ENCODE peak calls at places on chromosomes 2 and 18, in five cellular contexts. L, Z, G, B and X are unnamed samples.

GRCh38 chr2:185291035-185291647 is 447.5 kb upstream of the FSIP2 start:
- DNase-seq in L (peak; percentile 54), Z (no peak), G (no peak), B (peak; percentile 54), X (no peak)

GRCh38 chr2:29878898-29879297 is 42.5 kb downstream of the ALK start:
- DNase-seq in L (no peak), Z (no peak), G (no peak), B (no peak), X (peak; percentile 58)

GRCh38 chr18:6521804-6522418 is 107.2 kb upstream of the L3MBTL4 start:
- DNase-seq in L (peak; percentile 50), Z (no peak), G (peak; percentile 50), B (peak; percentile 44), X (no peak)

GRCh38 chr2:218381916-218382366 is at the start of gene SLC11A1:
- DNase-seq in L (peak; percentile 32), Z (no peak), G (no peak), B (no peak), X (no peak)

GRCh38 chr2:199366406-199366805 is 91.3 kb downstream of the SATB2 start:
- DNase-seq in L (no peak), Z (no peak), G (no peak), B (no peak), X (no peak)

GRCh38 chr2:120316071-120316470 is 29.9 kb upstream of the INHBB start:
- DNase-seq in L (no peak), Z (no peak), G (no peak), B (no peak), X (no peak)

GRCh38 chr2:177180269-177181021 is 32.1 kb upstream of the HNRNPA3 start:
- DNase-seq in L (no peak), Z (no peak), G (no peak), B (no peak), X (no peak)

GRCh38 chr2:12091201-12091806 is 344.9 kb downstream of the LPIN1 start:
- DNase-seq in L (no peak), Z (no peak), G (no peak), B (no peak), X (no peak)

GRCh38 chr2:146837857-146838256 is 1007.0 kb upstream of the ACVR2A start:
- DNase-seq in L (no peak), Z (no peak), G (no peak), B (no peak), X (no peak)

GRCh38 chr18:840080-840408 is 28.0 kb upstream of the YES1 start:
- DNase-seq in L (no peak), Z (no peak), G (peak; percentile 36), B (no peak), X (no peak)

GRCh38 chr2:15198051-15198450 is 363.1 kb downstream of the NBAS start:
- DNase-seq in L (no peak), Z (no peak), G (no peak), B (no peak), X (no peak)

GRCh38 chr2:26292646-26293045 is 47.9 kb downstream of the HADHB start:
- DNase-seq in L (no peak), Z (no peak), G (no peak), B (no peak), X (no peak)

GRCh38 chr2:50118951-50119702 is 912.8 kb downstream of the NRXN1 start:
- DNase-seq in L (no peak), Z (no peak), G (no peak), B (no peak), X (no peak)

GRCh38 chr18:32877371-32877770 is 104.5 kb upstream of the KLHL14 start:
- DNase-seq in L (no peak), Z (no peak), G (no peak), B (no peak), X (no peak)

GRCh38 chr2:202014328-202015034 is 19.2 kb upstream of the FZD7 start:
- DNase-seq in L (no peak), Z (no peak), G (no peak), B (no peak), X (no peak)

GRCh38 chr2:202005272-202005887 is 28.3 kb upstream of the FZD7 start:
- DNase-seq in L (no peak), Z (no peak), G (no peak), B (no peak), X (no peak)

GRCh38 chr2:202009563-202009962 is 24.1 kb upstream of the FZD7 start:
- DNase-seq in L (no peak), Z (no peak), G (no peak), B (no peak), X (no peak)

GRCh38 chr2:202007015-202008011 is 26.3 kb upstream of the FZD7 start:
- DNase-seq in L (no peak), Z (no peak), G (no peak), B (no peak), X (no peak)

DNA sequence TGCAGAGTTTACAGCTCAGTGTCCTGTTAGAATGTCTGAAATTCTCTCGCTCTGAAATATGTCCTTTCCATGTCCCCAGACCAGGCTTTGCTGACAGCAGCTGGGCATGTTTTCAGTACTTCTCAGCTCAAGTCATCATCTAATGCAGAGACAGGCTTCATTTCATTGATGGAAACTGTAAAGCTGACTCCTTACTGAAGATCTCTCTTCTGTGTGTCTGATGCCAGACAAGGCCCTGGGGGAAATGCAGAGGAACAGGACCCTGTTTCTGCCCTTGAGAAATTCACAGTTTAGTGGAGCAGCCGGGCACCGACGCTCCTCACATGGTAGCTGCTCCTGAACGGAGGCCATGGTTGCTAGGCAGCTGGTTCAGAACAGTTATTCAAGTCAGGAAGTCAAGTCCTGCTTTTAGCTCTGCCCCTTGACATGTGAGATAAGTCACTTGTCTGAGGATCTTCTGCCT is 24.6 kb upstream of the FZD7 start:
- DNase-seq in L (no peak), Z (no peak), G (no peak), B (no peak), X (no peak)
- TF ChIP-seq EP300 in L (no peak), Z (no peak), G (no peak), B (no peak), X (no peak)

GRCh38 chr2:68414862-68415261 is 49.8 kb downstream of the PLEK start:
- DNase-seq in L (no peak), Z (no peak), G (no peak), B (no peak), X (no peak)
- TF ChIP-seq EP300 in L (no peak), Z (no peak), G (no peak), B (no peak), X (no peak)

GRCh38 chr2:100365434-100365833 is 43.1 kb upstream of the LONRF2 start:
- DNase-seq in L (no peak), Z (no peak), G (no peak), B (no peak), X (no peak)
- TF ChIP-seq EP300 in L (no peak), Z (no peak), G (no peak), B (no peak), X (no peak)

DNA sequence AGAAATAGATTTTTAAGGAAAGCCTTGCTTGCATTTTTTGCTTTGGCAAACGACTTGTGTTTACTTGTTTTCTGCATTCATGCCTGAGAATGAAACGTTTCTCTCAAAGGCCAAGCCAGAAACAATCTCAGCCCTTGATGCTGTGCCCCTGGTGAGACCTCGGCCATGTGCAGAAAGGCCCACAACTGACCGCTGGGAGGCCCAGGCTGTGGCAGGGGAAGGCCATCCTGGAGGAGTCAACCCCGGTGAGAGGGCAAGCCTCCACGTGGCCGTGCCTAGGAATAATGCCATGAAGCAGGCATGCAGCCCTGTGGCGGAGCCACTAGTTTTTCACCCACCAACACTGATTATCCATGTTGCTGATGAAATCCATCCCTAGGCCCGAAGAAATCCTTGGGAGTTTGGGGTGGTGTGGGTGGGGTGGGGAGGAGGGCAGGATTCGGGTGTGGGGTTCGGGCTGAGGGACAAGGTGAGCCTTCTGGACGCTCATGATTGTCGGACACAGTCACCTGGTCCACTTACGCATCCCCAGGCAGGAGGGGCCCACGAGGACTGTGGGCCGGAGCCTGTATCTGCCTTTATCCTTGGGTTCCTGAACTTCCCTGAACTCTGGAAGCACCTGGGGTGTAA is 107.5 kb upstream of the APCDD1 start:
- DNase-seq in L (no peak), Z (no peak), G (no peak), B (no peak), X (no peak)
- TF ChIP-seq EP300 in L (no peak), Z (no peak), G (no peak), B (no peak), X (no peak)

DNA sequence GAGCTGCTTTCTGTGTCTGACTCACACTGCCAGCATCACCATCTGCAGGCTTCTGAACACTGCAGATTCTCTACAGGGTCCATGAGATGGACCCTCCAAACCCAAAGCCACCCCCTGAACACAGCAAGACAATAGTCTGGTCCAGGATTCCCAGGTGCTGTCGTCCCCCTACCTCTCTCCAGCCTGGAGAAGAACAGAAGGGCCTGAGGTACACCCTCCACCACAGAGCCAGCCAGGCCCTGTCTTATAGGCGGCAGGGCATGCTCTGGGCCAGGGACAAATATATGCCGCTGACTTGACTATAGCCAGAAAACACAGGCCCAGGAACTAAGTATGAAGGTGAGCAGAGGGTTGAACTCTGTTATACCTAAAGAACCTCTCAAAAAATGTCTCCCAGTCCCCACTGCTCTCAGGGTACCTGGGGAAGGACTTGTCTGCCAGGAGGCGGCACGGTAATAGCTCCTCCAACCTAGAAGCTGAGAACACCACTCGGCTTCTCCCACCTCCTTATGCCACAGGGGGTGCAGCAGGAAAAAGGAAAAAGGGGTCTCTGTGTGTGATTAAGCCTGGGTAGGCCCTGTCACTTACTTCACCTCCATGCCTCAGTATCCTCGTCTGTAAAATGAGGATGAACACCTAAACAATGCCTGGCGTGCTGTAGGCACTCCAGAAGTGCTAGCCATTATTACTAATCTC is 76.4 kb downstream of the EMX1 start:
- DNase-seq in L (no peak), Z (no peak), G (no peak), B (no peak), X (no peak)
- TF ChIP-seq EP300 in L (no peak), Z (no peak), G (no peak), B (no peak), X (no peak)

GRCh38 chr2:225434014-225434413 is 34.5 kb downstream of the NYAP2 start:
- DNase-seq in L (no peak), Z (no peak), G (no peak), B (no peak), X (no peak)

GRCh38 chr2:225437319-225437718 is 37.8 kb downstream of the NYAP2 start:
- DNase-seq in L (no peak), Z (no peak), G (no peak), B (no peak), X (no peak)

DNA sequence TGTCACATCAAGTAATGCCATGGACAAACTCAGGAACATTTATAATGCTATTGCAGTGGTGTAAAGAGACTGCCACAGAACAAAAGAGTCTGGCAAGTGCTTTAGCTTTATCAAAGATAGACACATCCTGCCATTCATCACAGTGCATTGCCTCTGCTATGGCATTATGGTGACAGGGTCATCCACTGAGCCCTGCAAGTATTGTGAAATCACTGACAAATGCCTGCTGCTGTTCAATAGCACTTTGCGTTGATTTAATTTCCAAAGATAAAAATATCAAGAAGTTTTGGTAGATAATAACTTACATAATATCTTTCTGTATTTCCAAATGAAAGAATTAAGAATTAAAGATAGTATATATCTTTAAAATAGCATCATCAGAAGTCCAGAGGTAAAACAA is 38.8 kb downstream of the NYAP2 start:
- DNase-seq in L (no peak), Z (no peak), G (no peak), B (no peak), X (no peak)
- TF ChIP-seq EP300 in L (no peak), Z (no peak), G (no peak), B (no peak), X (no peak)

DNA sequence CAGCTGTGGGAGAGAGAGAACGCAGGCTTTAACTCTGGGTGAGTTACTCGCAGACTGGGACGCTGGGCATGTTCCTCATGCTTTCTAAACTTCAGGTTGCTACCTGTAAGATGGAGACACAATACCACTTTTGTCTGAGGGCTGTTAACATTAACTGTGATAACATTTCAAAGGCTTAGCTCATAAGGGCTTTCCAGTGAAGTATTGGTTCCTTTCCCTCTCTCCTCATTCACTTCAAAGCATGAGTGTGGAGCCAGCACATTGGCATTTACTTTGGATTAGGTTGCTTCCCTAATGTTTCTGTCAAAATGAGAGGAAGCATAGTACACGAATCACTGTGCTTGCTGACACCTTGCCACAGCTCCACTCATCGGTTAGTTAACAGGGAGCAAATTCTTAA is 30.2 kb downstream of the INSIG2 start:
- DNase-seq in L (no peak), Z (no peak), G (no peak), B (no peak), X (no peak)
- TF ChIP-seq EP300 in L (no peak), Z (no peak), G (no peak), B (no peak), X (no peak)